ENCODE peak calls at places on chromosome 16, in four cellular contexts. Z, G, S and M are unnamed samples.

GRCh38 chr16:54285414-54286066 is 1.0 kb downstream of the IRX3 start:
- DNase-seq in G (no peak), Z (peak; percentile 51), S (no peak), M (peak; percentile 45)

GRCh38 chr16:78122774-78123315 is 23.4 kb downstream of the WWOX start:
- DNase-seq in G (peak; percentile 53), S (peak; percentile 77), Z (no peak), M (peak; percentile 32)

GRCh38 chr16:73433493-73434307 is 385.8 kb upstream of the ZFHX3 start:
- DNase-seq in Z (no peak), G (no peak), S (no peak), M (no peak)

GRCh38 chr16:80971814-80972213 is 34.9 kb downstream of the CMC2 start:
- DNase-seq in S (no peak), Z (no peak), G (no peak), M (no peak)

GRCh38 chr16:58513874-58514273 is 1.4 kb upstream of the SETD6 start:
- DNase-seq in S (no peak), Z (no peak), G (no peak), M (no peak)

GRCh38 chr16:54090602-54091001 is 196.0 kb downstream of the IRX3 start:
- DNase-seq in G (no peak), S (no peak), Z (no peak), M (no peak)

GRCh38 chr16:52964290-52964689 is 88.4 kb downstream of the CHD9NB start:
- DNase-seq in S (no peak), G (no peak), Z (no peak), M (no peak)

GRCh38 chr16:30009085-30009862 is 1.6 kb downstream of the DOC2A start:
- DNase-seq in G (no peak), S (no peak), Z (no peak), M (no peak)

GRCh38 chr16:4787627-4788482 is at the start of gene SEPTIN12:
- DNase-seq in Z (no peak), G (no peak), S (no peak), M (no peak)
- TF ChIP-seq CTCF in Z (no peak), G (no peak), S (no peak), M (no peak)

DNA sequence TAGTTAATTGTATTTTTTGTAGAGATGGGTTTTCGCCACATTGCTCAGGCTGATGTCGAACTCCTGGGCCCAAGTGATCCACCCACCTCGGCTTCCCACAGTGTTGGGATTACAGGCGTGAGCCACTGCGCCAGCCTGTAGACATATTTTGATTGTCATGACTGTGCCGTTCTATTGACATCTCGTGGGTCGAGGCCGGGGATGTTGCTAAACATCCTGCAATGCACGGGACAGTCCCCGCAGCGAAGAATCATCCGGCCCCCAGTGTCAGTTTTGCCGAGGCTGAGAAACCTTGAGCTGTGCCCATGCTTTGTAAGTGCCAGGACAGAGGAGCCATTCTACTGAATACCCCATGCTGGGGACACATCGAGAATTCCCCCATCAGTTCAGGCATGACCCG is 69.1 kb upstream of the GSE1 start:
- DNase-seq in Z (no peak), S (no peak), G (no peak), M (no peak)
- TF ChIP-seq CTCF in Z (no peak), S (no peak), G (no peak), M (no peak)

GRCh38 chr16:527015-527903 is at the start of gene CAPN15:
- DNase-seq in Z (peak; percentile 87), S (peak; percentile 86), G (peak; percentile 96), M (peak; percentile 93)
- TF ChIP-seq CTCF in Z (peak; percentile 43), S (no peak), G (no peak), M (peak; percentile 45)

GRCh38 chr16:89191901-89192184 is 8.5 kb downstream of the SLC22A31 start:
- DNase-seq in S (no peak), Z (no peak), G (no peak), M (no peak)

GRCh38 chr16:89193576-89194293 is 6.6 kb downstream of the SLC22A31 start:
- DNase-seq in Z (no peak), G (peak; percentile 3), S (no peak), M (peak; percentile 1)

GRCh38 chr16:89191033-89191900 is 9.1 kb downstream of the SLC22A31 start:
- DNase-seq in G (peak; percentile 8), S (no peak), Z (no peak), M (no peak)

GRCh38 chr16:89194340-89195311 is 5.7 kb downstream of the SLC22A31 start:
- DNase-seq in G (peak; percentile 5), S (no peak), Z (no peak), M (no peak)

DNA sequence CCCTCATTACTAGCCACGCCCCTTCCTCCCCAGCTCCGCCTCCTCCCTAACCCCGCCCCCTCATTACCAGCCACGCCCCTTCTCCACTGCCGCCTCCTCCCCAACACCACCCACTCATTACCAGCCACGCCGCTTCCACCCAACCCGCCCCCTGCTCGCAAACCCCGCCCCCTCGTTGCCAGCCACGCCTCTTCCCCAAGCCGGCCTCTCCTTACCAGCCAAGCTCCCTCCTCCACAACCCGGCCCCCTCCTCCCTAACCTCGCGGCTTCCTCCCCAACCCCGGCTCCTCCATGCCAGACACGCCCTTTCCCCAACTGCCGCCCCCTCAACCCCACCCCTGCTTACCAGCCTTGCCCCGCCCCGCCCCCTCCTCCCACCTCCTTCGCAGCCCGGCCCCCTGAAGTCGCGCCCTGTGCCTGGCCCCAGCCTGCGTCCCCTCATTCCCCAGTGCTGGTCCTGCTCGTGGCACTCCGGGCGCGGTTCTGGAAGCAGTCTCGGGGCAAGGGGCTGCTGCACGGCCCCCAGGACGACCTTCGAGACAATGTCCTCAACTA is 7.2 kb downstream of the SLC22A31 start:
- DNase-seq in S (no peak), G (peak; percentile 49), Z (peak; percentile 29), M (peak; percentile 29)
- TF ChIP-seq CTCF in S (no peak), G (no peak), Z (no peak), M (no peak)

GRCh38 chr16:65704866-65705265 is 583.0 kb upstream of the CDH11 start:
- DNase-seq in S (no peak), Z (no peak), G (no peak), M (no peak)
- TF ChIP-seq CTCF in S (peak; percentile 39), Z (peak; percentile 42), G (peak; percentile 24), M (no peak)